ENCODE peak calls at places on chromosomes 3 and 15, in five cellular contexts. E is GM04504; I is activated naive CD8-positive, alpha-beta T cell treated with anti-CD3 and anti-CD28 coated beads, Interleukin-2, amount 50 U/mL, for 24 hours; A is NCI-H1105; U is stimulated activated CD4-positive, alpha-beta T cell treated with anti-CD3 and anti-CD28 coated beads, Interleukin-12 subunit alpha, Interleukin-12 subunit beta, amount 100 ng/mL, for 48 hours. X is an unnamed sample.

GRCh38 chr3:132161608-132162007 is 126.8 kb upstream of the CPNE4 start:
- DNase-seq in E (no peak), I (no peak), A (no peak), U (no peak), X (no peak)

GRCh38 chr15:77002954-77003912 is 8.3 kb downstream of the PSTPIP1 start:
- DNase-seq in E (no peak), I (peak), A (no peak), U (peak), X (no peak)

GRCh38 chr3:129501630-129502029 is 26.8 kb upstream of the RHO start:
- DNase-seq in E (no peak), I (no peak), A (no peak), U (no peak), X (no peak)

GRCh38 chr3:27900316-27900715 is 178.2 kb upstream of the EOMES start:
- DNase-seq in E (no peak), I (peak), A (no peak), U (no peak), X (no peak)

GRCh38 chr3:186663351-186664118 is 2.3 kb upstream of the HRG start:
- DNase-seq in E (no peak), I (no peak), A (no peak), U (no peak), X (no peak)

GRCh38 chr15:79987569-79987955 is 16.6 kb upstream of the BCL2A1 start:
- DNase-seq in E (no peak), I (no peak), A (no peak), U (no peak), X (no peak)

GRCh38 chr15:51237816-51238215 is 100.6 kb downstream of the CYP19A1 start:
- DNase-seq in E (no peak), I (no peak), A (no peak), U (no peak), X (no peak)

GRCh38 chr15:97976766-97977503 is 16.4 kb downstream of the ARRDC4 start:
- DNase-seq in E (no peak), I (no peak), A (no peak), U (no peak), X (no peak)

GRCh38 chr15:101068961-101069734 is 150.0 kb downstream of the LRRK1 start:
- DNase-seq in E (no peak), I (no peak), A (no peak), U (no peak), X (peak)

GRCh38 chr3:1404270-1404669 is 311.4 kb downstream of the CNTN6 start:
- DNase-seq in E (no peak), I (no peak), A (no peak), U (no peak), X (no peak)

GRCh38 chr3:46065294-46065705 is 38.0 kb upstream of the XCR1 start:
- DNase-seq in E (no peak), I (peak), A (peak), U (peak), X (no peak)

GRCh38 chr3:27253831-27254230 is 115.4 kb downstream of the NEK10 start:
- DNase-seq in E (peak), I (peak), A (no peak), U (peak), X (peak)

GRCh38 chr15:82263350-82263749 is 732 bp downstream of the SAXO2 start:
- DNase-seq in E (no peak), I (no peak), A (no peak), U (no peak), X (no peak)

GRCh38 chr3:151639096-151639740 is 94.5 kb upstream of the AADACL2 start:
- DNase-seq in E (no peak), I (no peak), A (no peak), U (no peak), X (no peak)